ENCODE peak calls at places on chromosomes 6 and 20, in four cellular contexts. R is A549, W is K562, P is HepG2. M is an unnamed sample.

GRCh38 chr6:110400208-110400607 is 15.2 kb downstream of the DDO start:
- DNase-seq in R (no peak), W (no peak), P (no peak), M (no peak)

GRCh38 chr20:44248420-44248759 is 1.3 kb downstream of the GDAP1L1 start:
- DNase-seq in R (no peak), W (no peak), P (no peak), M (no peak)

GRCh38 chr6:154410215-154410614 is 53.6 kb upstream of the IPCEF1 start:
- DNase-seq in R (no peak), W (no peak), P (no peak), M (no peak)

GRCh38 chr6:127299522-127300240 is 33.0 kb downstream of the RNF146 start:
- DNase-seq in R (no peak), W (no peak), P (no peak), M (no peak)

GRCh38 chr6:86042214-86042613 is 399.5 kb upstream of the SYNCRIP start:
- DNase-seq in R (no peak), W (no peak), P (no peak), M (no peak)

GRCh38 chr6:157086632-157087031 is 236.7 kb downstream of the TMEM242 start:
- DNase-seq in R (no peak), W (no peak), P (no peak), M (no peak)

GRCh38 chr6:33914519-33915120 is 110.8 kb upstream of the MLN start:
- DNase-seq in R (no peak), W (no peak), P (no peak), M (no peak)

GRCh38 chr6:142854589-142855488 is 90.1 kb downstream of the HIVEP2 start:
- DNase-seq in R (no peak), W (no peak), P (no peak), M (no peak)

GRCh38 chr6:44042261-44043035 is 84.8 kb downstream of the MRPL14 start:
- DNase-seq in R (no peak), W (no peak), P (no peak), M (no peak)

GRCh38 chr6:109526905-109527628 is 44.0 kb upstream of the ZBTB24 start:
- DNase-seq in R (peak), W (peak), P (peak), M (peak)

GRCh38 chr6:167824591-167825041 is 2.1 kb upstream of the AFDN start:
- DNase-seq in R (no peak), W (peak), P (no peak), M (no peak)

GRCh38 chr6:72966628-72967280 is 258.5 kb downstream of the KHDC1L start:
- DNase-seq in R (no peak), W (no peak), P (no peak), M (no peak)

GRCh38 chr6:139595183-139595582 is 220.7 kb upstream of the CITED2 start:
- DNase-seq in R (no peak), W (no peak), P (no peak), M (no peak)

GRCh38 chr6:68059894-68060293 is 575.2 kb upstream of the ADGRB3 start:
- DNase-seq in R (no peak), W (no peak), P (no peak), M (no peak)

GRCh38 chr6:68633654-68634502 is 1.2 kb upstream of the ADGRB3 start:
- DNase-seq in R (no peak), W (no peak), P (no peak), M (no peak)

GRCh38 chr6:118284736-118285360 is 263.2 kb upstream of the PLN start:
- DNase-seq in R (no peak), W (no peak), P (no peak), M (no peak)

GRCh38 chr6:127907960-127908640 is 7.2 kb upstream of the THEMIS start:
- DNase-seq in R (no peak), W (no peak), P (no peak), M (no peak)

GRCh38 chr6:162099685-162100084 is 627.9 kb downstream of the PRKN start:
- DNase-seq in R (peak), W (no peak), P (peak), M (no peak)

GRCh38 chr6:41607036-41607435 is 31.2 kb upstream of the MDFI start:
- DNase-seq in R (no peak), W (no peak), P (no peak), M (no peak)

GRCh38 chr20:10002871-10003270 is 31.9 kb upstream of the ANKEF1 start:
- DNase-seq in R (no peak), W (no peak), P (no peak), M (no peak)

GRCh38 chr6:31907158-31907813 is 5.4 kb upstream of the ZBTB12 start:
- DNase-seq in R (no peak), W (no peak), P (peak), M (no peak)

GRCh38 chr20:24754691-24755090 is 194.4 kb upstream of the CST7 start:
- DNase-seq in R (no peak), W (no peak), P (no peak), M (no peak)

GRCh38 chr6:135012764-135013163 is 41.9 kb downstream of the HBS1L start:
- DNase-seq in R (no peak), W (no peak), P (no peak), M (no peak)

GRCh38 chr20:37933797-37934633 is 31.1 kb downstream of the VSTM2L start:
- DNase-seq in R (no peak), W (no peak), P (no peak), M (no peak)

GRCh38 chr6:47414517-47415167 is 62.9 kb upstream of the CD2AP start:
- DNase-seq in R (no peak), W (peak), P (peak), M (no peak)

GRCh38 chr20:52724586-52724985 is 247.6 kb upstream of the TSHZ2 start:
- DNase-seq in R (no peak), W (no peak), P (no peak), M (no peak)

GRCh38 chr6:3961581-3962225 is 112.5 kb downstream of the FAM50B start:
- DNase-seq in R (no peak), W (no peak), P (no peak), M (no peak)

GRCh38 chr6:160253242-160253641 is 5.4 kb downstream of the SLC22A2 start:
- DNase-seq in R (no peak), W (no peak), P (no peak), M (no peak)

GRCh38 chr6:149566372-149567193 is at the start of gene GINM1:
- DNase-seq in R (peak), W (peak), P (peak), M (peak)

GRCh38 chr20:991850-992249 is 10.3 kb downstream of the RSPO4 start:
- DNase-seq in R (no peak), W (no peak), P (no peak), M (peak)

GRCh38 chr6:6915219-6915618 is 192.5 kb upstream of the RREB1 start:
- DNase-seq in R (no peak), W (peak), P (no peak), M (no peak)

GRCh38 chr6:3039384-3039783 is 28.9 kb upstream of the RIPK1 start:
- DNase-seq in R (no peak), W (no peak), P (no peak), M (no peak)

GRCh38 chr6:16747232-16748027 is 13.8 kb downstream of the ATXN1 start:
- DNase-seq in R (no peak), W (no peak), P (peak), M (no peak)

GRCh38 chr6:170208651-170209353 is 82.1 kb downstream of the DLL1 start:
- DNase-seq in R (no peak), W (no peak), P (no peak), M (no peak)

GRCh38 chr6:41939848-41940758 is 1.5 kb downstream of the CCND3 start:
- DNase-seq in R (no peak), W (peak), P (no peak), M (peak)

GRCh38 chr6:153373869-153374268 is 242.8 kb upstream of the RGS17 start:
- DNase-seq in R (no peak), W (no peak), P (no peak), M (no peak)

GRCh38 chr6:137692806-137693205 is 174.3 kb upstream of the TNFAIP3 start:
- DNase-seq in R (no peak), W (no peak), P (no peak), M (no peak)

GRCh38 chr20:25280051-25280573 is 32.2 kb downstream of the PYGB start:
- DNase-seq in R (no peak), W (no peak), P (no peak), M (peak)

GRCh38 chr6:836276-836853 is 143.4 kb upstream of the EXOC2 start:
- DNase-seq in R (peak), W (no peak), P (no peak), M (no peak)

DNA sequence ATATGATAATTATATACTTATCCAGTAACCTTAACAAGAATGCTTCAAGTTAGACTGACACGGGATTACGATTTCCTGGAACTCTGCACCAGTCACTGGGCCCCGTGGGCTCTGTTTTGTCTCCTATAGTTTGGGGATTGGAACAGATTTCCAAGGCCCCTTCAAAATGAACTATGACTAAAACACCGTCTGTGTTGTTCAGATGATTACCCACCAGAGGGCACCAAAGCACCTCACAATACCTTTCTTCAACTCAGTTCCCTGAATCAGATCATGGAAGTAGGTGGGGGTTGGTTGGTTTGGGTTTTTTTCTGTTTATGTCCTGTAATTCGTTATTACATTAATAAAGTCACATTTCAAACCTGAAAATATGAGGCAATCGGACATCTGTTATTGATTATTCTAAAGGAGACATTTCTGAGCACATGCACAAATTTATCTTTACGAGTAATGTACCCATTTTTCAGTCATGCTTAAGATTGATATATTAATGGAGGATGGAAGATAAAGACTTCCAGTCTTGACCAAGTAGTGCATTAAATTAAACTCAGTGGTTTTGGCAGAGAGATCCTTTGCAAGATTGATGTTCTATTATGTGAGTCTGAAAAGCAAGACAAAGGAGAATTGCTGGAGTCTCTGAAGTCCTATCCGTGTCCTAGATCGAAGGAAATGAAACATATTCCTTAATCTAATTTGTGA is 112.0 kb upstream of the COL21A1 start:
- DNase-seq in R (peak), W (peak), P (peak), M (peak)
- TF ChIP-seq JUN in R (no peak), W (no peak), P (no peak), M (no peak)

DNA sequence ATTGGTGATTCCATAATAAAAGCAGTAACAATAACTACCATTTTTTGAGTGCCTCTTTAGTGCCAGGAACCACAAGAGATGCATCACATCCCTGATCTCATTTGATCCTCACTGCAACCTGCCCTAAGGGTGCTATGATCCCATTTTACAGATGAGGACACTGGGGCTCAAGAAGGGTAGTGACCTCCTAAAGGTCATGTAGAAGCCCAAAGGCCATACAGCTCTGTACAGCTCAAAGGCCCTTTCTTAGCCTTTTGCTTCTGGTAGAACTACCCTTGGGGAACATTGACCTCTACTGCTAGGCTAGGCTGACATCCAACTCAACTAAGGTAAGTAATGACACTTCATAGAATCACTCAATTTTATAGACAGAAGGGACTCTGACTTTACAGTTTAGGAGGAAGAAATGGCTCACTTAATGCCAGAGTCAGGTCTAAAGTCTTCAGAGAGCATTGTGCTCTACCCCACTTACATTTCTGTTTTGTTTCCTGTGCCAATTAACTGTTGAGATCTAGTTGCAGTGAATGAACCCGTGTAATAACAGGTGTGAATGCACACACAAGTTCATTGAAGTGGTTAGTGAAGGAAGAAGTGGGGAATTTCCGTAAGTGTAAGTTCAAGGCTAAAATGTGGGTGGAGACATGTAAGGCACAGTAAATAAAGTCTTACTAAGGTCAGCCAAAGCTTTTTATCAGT is 10.7 kb downstream of the SLC9A8 start:
- DNase-seq in R (no peak), W (no peak), P (no peak), M (no peak)
- TF ChIP-seq ESRRA in R (no peak), W (peak), P (peak), M (no peak)

DNA sequence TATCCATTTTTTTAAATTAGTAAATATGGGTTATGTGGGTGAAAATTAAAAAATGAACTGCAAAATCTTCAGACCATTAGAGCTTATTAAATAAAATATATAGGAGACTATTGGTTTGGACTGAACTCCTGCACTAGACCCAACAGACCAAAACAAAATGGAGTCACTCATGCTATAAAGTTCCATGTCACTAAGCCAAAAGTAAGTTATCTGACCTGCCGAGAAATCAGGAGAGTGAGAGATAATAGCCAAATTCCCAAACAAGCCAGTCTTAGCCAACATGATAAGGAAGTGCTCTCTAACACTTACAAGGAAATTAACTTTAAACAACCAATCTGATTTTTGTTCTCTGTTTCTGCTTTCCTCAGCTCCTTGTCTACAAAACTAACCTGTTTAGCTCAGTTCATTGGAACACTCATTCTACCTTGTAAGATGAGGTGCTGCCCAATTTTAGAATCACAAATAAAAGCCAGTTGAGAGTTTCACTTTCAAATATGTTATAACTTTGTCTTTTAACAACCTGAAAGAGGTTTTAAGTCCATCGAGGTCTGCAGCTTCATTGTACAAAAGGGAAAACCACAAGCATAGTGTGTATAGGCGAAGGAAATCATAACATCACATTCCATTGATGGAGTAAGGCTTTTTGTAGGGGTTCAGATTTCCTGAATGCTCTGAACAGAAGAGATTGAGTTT is 220.5 kb downstream of the TENT5A start:
- DNase-seq in R (no peak), W (no peak), P (no peak), M (no peak)
- TF ChIP-seq JUN in R (no peak), W (no peak), P (no peak), M (no peak)

GRCh38 chr20:21352703-21353102 is 44.6 kb downstream of the NKX2-4 start:
- DNase-seq in R (no peak), W (no peak), P (peak), M (no peak)
- TF ChIP-seq ESRRA in R (no peak), W (no peak), P (no peak), M (no peak)

GRCh38 chr6:130515306-130515705 is 149.5 kb downstream of the TMEM200A start:
- DNase-seq in R (no peak), W (no peak), P (no peak), M (no peak)

GRCh38 chr6:130517444-130517931 is 151.7 kb downstream of the TMEM200A start:
- DNase-seq in R (no peak), W (no peak), P (no peak), M (no peak)

GRCh38 chr6:130516604-130517003 is 150.8 kb downstream of the TMEM200A start:
- DNase-seq in R (no peak), W (no peak), P (no peak), M (no peak)

GRCh38 chr6:130518588-130518987 is 152.8 kb downstream of the TMEM200A start:
- DNase-seq in R (no peak), W (no peak), P (no peak), M (no peak)

DNA sequence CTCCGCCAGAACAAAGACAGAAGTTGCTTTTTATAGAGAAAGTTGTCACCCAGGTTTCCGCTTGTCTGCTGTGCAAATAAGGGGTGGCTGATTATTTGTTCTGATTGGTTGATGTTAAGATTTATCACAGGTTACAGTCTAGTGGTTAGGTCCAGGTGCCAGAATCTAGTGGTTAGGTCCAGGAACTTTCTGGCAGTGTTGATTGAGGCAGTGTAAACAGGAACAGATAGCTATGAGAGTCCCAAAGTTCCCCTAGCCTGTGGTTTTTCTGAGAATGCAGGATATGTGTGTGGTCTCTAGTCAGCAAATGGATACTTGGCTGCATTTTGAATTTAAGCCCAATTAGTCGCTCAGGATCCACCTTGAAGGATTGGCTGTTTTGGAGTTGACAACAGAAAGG is 148.0 kb downstream of the TMEM200A start:
- DNase-seq in R (no peak), W (peak), P (no peak), M (no peak)
- TF ChIP-seq JUN in R (no peak), W (no peak), P (no peak), M (no peak)

GRCh38 chr20:36101201-36101600 is 53.3 kb upstream of the EPB41L1 start:
- DNase-seq in R (no peak), W (no peak), P (no peak), M (no peak)
- TF ChIP-seq ESRRA in R (no peak), W (no peak), P (no peak), M (no peak)